ENCODE peak calls at places on chromosomes 5 and 9, in eight cellular contexts. L is caudate nucleus, G is nephron progenitor cell, P is neuronal stem cell, R is PC-9, X is AG20443, E is right lobe of liver, F is DMS153. H is an unnamed sample.

GRCh38 chr5:78287833-78288232 is 6.7 kb downstream of the AP3B1 start:
- DNase-seq in L (no peak), G (no peak), P (no peak), R (peak), X (peak), E (no peak), F (no peak), H (peak)

GRCh38 chr9:111068816-111069215 is 30.5 kb upstream of the LPAR1 start:
- DNase-seq in L (no peak), G (no peak), P (no peak), R (no peak), X (peak), E (no peak), F (no peak), H (peak)

GRCh38 chr5:136036991-136037705 is 8.4 kb downstream of the TGFBI start:
- DNase-seq in L (no peak), G (no peak), P (no peak), R (no peak), X (peak), E (no peak), F (peak), H (peak)

GRCh38 chr9:127958728-127959127 is 21.1 kb upstream of the DPM2 start:
- DNase-seq in L (no peak), G (no peak), P (no peak), R (no peak), X (no peak), E (no peak), F (no peak), H (no peak)

GRCh38 chr5:115857621-115858349 is 16.1 kb downstream of the AP3S1 start:
- DNase-seq in L (no peak), G (no peak), P (no peak), R (no peak), X (peak), E (no peak), F (no peak), H (peak)

GRCh38 chr9:127539259-127539981 is 72.7 kb upstream of the STXBP1 start:
- DNase-seq in L (no peak), G (no peak), P (no peak), R (no peak), X (peak), E (no peak), F (no peak), H (peak)

GRCh38 chr5:58450018-58450417 is 9.9 kb downstream of the PLK2 start:
- DNase-seq in L (no peak), G (no peak), P (no peak), R (no peak), X (no peak), E (no peak), F (no peak), H (no peak)

GRCh38 chr5:173775261-173775660 is 112.9 kb upstream of the CPEB4 start:
- DNase-seq in L (no peak), G (no peak), P (no peak), R (no peak), X (no peak), E (no peak), F (no peak), H (no peak)

GRCh38 chr5:1368236-1368635 is 23.3 kb upstream of the CLPTM1L start:
- DNase-seq in L (no peak), G (no peak), P (no peak), R (no peak), X (no peak), E (peak), F (no peak), H (no peak)

GRCh38 chr5:76074487-76074886 is 8.7 kb upstream of the SV2C start:
- DNase-seq in L (no peak), G (peak), P (no peak), R (no peak), X (no peak), E (no peak), F (no peak), H (no peak)

GRCh38 chr9:6782981-6783380 is 25.2 kb downstream of the KDM4C start:
- DNase-seq in L (no peak), G (no peak), P (no peak), R (no peak), X (no peak), E (no peak), F (no peak), H (no peak)

GRCh38 chr5:169157064-169157463 is 143.9 kb downstream of the SLIT3 start:
- DNase-seq in L (no peak), G (no peak), P (no peak), R (no peak), X (no peak), E (no peak), F (no peak), H (no peak)

GRCh38 chr9:119834064-119834620 is 464.9 kb upstream of the BRINP1 start:
- DNase-seq in L (no peak), G (no peak), P (no peak), R (no peak), X (no peak), E (no peak), F (no peak), H (no peak)

GRCh38 chr5:57711471-57711870 is 228.9 kb upstream of the ACTBL2 start:
- DNase-seq in L (no peak), G (no peak), P (no peak), R (no peak), X (no peak), E (no peak), F (no peak), H (no peak)

GRCh38 chr9:120402741-120403542 is 177.0 kb downstream of the CDK5RAP2 start:
- DNase-seq in L (no peak), G (no peak), P (no peak), R (peak), X (peak), E (no peak), F (no peak), H (peak)

GRCh38 chr9:7894231-7894630 is 94.7 kb upstream of the DMAC1 start:
- DNase-seq in L (no peak), G (no peak), P (no peak), R (no peak), X (no peak), E (no peak), F (no peak), H (no peak)

GRCh38 chr5:170623576-170624181 is 119.9 kb downstream of the KCNIP1 start:
- DNase-seq in L (no peak), G (peak), P (no peak), R (peak), X (peak), E (no peak), F (no peak), H (peak)

GRCh38 chr5:151886741-151887261 is 37.9 kb downstream of the GLRA1 start:
- DNase-seq in L (no peak), G (no peak), P (no peak), R (no peak), X (no peak), E (no peak), F (no peak), H (peak)

GRCh38 chr9:27489087-27489876 is 34.8 kb upstream of the IFNK start:
- DNase-seq in L (no peak), G (no peak), P (peak), R (no peak), X (no peak), E (no peak), F (no peak), H (no peak)

GRCh38 chr5:14744296-14745187 is 80.0 kb downstream of the OTULIN start:
- DNase-seq in L (no peak), G (no peak), P (no peak), R (no peak), X (no peak), E (peak), F (no peak), H (no peak)

GRCh38 chr5:89200899-89201298 is 317.9 kb upstream of the MEF2C start:
- DNase-seq in L (no peak), G (no peak), P (no peak), R (no peak), X (no peak), E (no peak), F (no peak), H (no peak)

GRCh38 chr9:93223241-93224180 is 39.6 kb downstream of the WNK2 start:
- DNase-seq in L (no peak), G (no peak), P (no peak), R (peak), X (peak), E (no peak), F (peak), H (peak)

GRCh38 chr9:137025120-137025966 is 2.7 kb downstream of the ABCA2 start:
- DNase-seq in L (peak), G (peak), P (no peak), R (peak), X (no peak), E (peak), F (peak), H (no peak)

GRCh38 chr5:130627145-130627544 is 537.9 kb downstream of the HINT1 start:
- DNase-seq in L (no peak), G (no peak), P (no peak), R (no peak), X (no peak), E (no peak), F (no peak), H (no peak)

H was measured in foreskin fibroblast.